ENCODE peak calls at places on chromosomes 1 and 21, in eight cellular contexts. R is NCI-H187 treated with DMSO at 0.1 percent for 48 hours; I is activated CD4-positive, alpha-beta T cell treated with anti-CD3 and anti-CD28 coated beads, Interleukin-2, amount 10 ng/mL, durations not matched to agents 7 days and 5 days; S is C1 segment of cervical spinal cord; X is HuH-7; B is astrocyte of the cerebellum; L is H9; Q is upper lobe of right lung. N is an unnamed sample.

GRCh38 chr1:37676281-37677243 is 15.8 kb upstream of the CDCA8 start:
- DNase-seq in R (no peak), I (no peak), S (no peak), X (no peak), B (no peak), L (no peak), Q (no peak), N (no peak)

GRCh38 chr1:217965156-217965786 is 319.8 kb upstream of the RRP15 start:
- DNase-seq in R (no peak), I (no peak), S (no peak), X (no peak), B (no peak), L (no peak), Q (no peak), N (no peak)

GRCh38 chr1:32773018-32773763 is 44.0 kb downstream of the YARS1 start:
- DNase-seq in R (peak), I (peak), S (peak), X (peak), B (no peak), L (peak), Q (peak), N (peak)

GRCh38 chr1:116826818-116827606 is 72.8 kb downstream of the CD2 start:
- DNase-seq in R (no peak), I (peak), S (no peak), X (no peak), B (no peak), L (no peak), Q (no peak), N (no peak)

GRCh38 chr1:164591858-164592257 is 32.9 kb downstream of the PBX1 start:
- DNase-seq in R (no peak), I (no peak), S (no peak), X (no peak), B (peak), L (no peak), Q (no peak), N (no peak)

GRCh38 chr21:38910390-38911008 is 104.8 kb downstream of the ETS2 start:
- DNase-seq in R (peak), I (no peak), S (no peak), X (no peak), B (no peak), L (no peak), Q (no peak), N (no peak)

GRCh38 chr1:15702722-15703550 is 18.8 kb downstream of the PLEKHM2 start:
- DNase-seq in R (no peak), I (no peak), S (no peak), X (peak), B (no peak), L (peak), Q (no peak), N (peak)

GRCh38 chr1:119795471-119795870 is 15.8 kb downstream of the REG4 start:
- DNase-seq in R (no peak), I (no peak), S (no peak), X (no peak), B (no peak), L (no peak), Q (no peak), N (no peak)

GRCh38 chr1:192809286-192810252 is 730 bp downstream of the RGS2 start:
- DNase-seq in R (no peak), I (peak), S (no peak), X (no peak), B (no peak), L (no peak), Q (no peak), N (peak)

GRCh38 chr1:97202981-97203380 is 481.4 kb downstream of the PTBP2 start:
- DNase-seq in R (no peak), I (no peak), S (no peak), X (no peak), B (no peak), L (no peak), Q (no peak), N (no peak)

GRCh38 chr1:111364690-111365089 is 62.8 kb downstream of the OVGP1 start:
- DNase-seq in R (no peak), I (no peak), S (no peak), X (no peak), B (no peak), L (peak), Q (no peak), N (no peak)

GRCh38 chr1:207925210-207925609 is 14.3 kb upstream of the CD34 start:
- DNase-seq in R (no peak), I (no peak), S (no peak), X (no peak), B (peak), L (peak), Q (no peak), N (no peak)

GRCh38 chr21:14900058-14900457 is 164.7 kb downstream of the NRIP1 start:
- DNase-seq in R (no peak), I (no peak), S (no peak), X (no peak), B (no peak), L (no peak), Q (no peak), N (no peak)

GRCh38 chr1:206513312-206514111 is 6.2 kb downstream of the RASSF5 start:
- DNase-seq in R (no peak), I (no peak), S (no peak), X (no peak), B (peak), L (no peak), Q (peak), N (peak)

GRCh38 chr1:8839990-8840389 is 22.6 kb upstream of the RERE start:
- DNase-seq in R (no peak), I (no peak), S (no peak), X (no peak), B (no peak), L (no peak), Q (no peak), N (no peak)

GRCh38 chr1:209063816-209064664 is 519.5 kb upstream of the CAMK1G start:
- DNase-seq in R (no peak), I (no peak), S (no peak), X (no peak), B (no peak), L (no peak), Q (no peak), N (no peak)

GRCh38 chr1:182910143-182910542 is 42.8 kb downstream of the SHCBP1L start:
- DNase-seq in R (no peak), I (no peak), S (no peak), X (no peak), B (no peak), L (peak), Q (no peak), N (no peak)

GRCh38 chr1:208556461-208556860 is 312.3 kb upstream of the PLXNA2 start:
- DNase-seq in R (no peak), I (no peak), S (no peak), X (no peak), B (no peak), L (no peak), Q (no peak), N (no peak)

GRCh38 chr1:163442214-163442765 is 120.5 kb downstream of the NUF2 start:
- DNase-seq in R (no peak), I (no peak), S (no peak), X (no peak), B (no peak), L (no peak), Q (no peak), N (no peak)

GRCh38 chr21:16535100-16535418 is 805.3 kb downstream of the USP25 start:
- DNase-seq in R (no peak), I (no peak), S (peak), X (no peak), B (peak), L (no peak), Q (peak), N (peak)

GRCh38 chr21:39900491-39900890 is 33.3 kb downstream of the PCP4 start:
- DNase-seq in R (no peak), I (no peak), S (no peak), X (no peak), B (no peak), L (no peak), Q (no peak), N (no peak)

GRCh38 chr1:18249691-18250090 is 142.1 kb downstream of the IGSF21 start:
- DNase-seq in R (no peak), I (no peak), S (no peak), X (no peak), B (no peak), L (no peak), Q (no peak), N (no peak)

GRCh38 chr1:72037745-72038343 is 244.5 kb downstream of the NEGR1 start:
- DNase-seq in R (no peak), I (peak), S (no peak), X (peak), B (peak), L (no peak), Q (no peak), N (peak)

GRCh38 chr1:75265792-75266191 is 131.6 kb downstream of the LHX8 start:
- DNase-seq in R (peak), I (no peak), S (no peak), X (peak), B (peak), L (no peak), Q (no peak), N (no peak)

GRCh38 chr1:245197121-245197520 is 42.3 kb downstream of the KIF26B start:
- DNase-seq in R (no peak), I (no peak), S (no peak), X (no peak), B (no peak), L (no peak), Q (no peak), N (no peak)

GRCh38 chr1:53964109-53964508 is 18.0 kb downstream of the LRRC42 start:
- DNase-seq in R (no peak), I (no peak), S (no peak), X (no peak), B (no peak), L (no peak), Q (no peak), N (no peak)

GRCh38 chr21:17446737-17447136 is 66.1 kb upstream of the CXADR start:
- DNase-seq in R (no peak), I (no peak), S (no peak), X (no peak), B (no peak), L (no peak), Q (no peak), N (no peak)

GRCh38 chr1:84995484-84996334 is 1.2 kb downstream of the MCOLN2 start:
- DNase-seq in R (no peak), I (no peak), S (no peak), X (no peak), B (no peak), L (no peak), Q (no peak), N (no peak)

GRCh38 chr1:13892671-13893325 is 192.8 kb downstream of the PRDM2 start:
- DNase-seq in R (no peak), I (no peak), S (no peak), X (no peak), B (no peak), L (peak), Q (no peak), N (no peak)

GRCh38 chr21:33434770-33435360 is 31.7 kb downstream of the IFNGR2 start:
- DNase-seq in R (no peak), I (peak), S (no peak), X (no peak), B (peak), L (no peak), Q (no peak), N (peak)

GRCh38 chr1:98369463-98369862 is 292.1 kb upstream of the SNX7 start:
- DNase-seq in R (no peak), I (no peak), S (no peak), X (no peak), B (no peak), L (no peak), Q (no peak), N (no peak)

GRCh38 chr1:225880210-225880584 is 2.0 kb downstream of the TMEM63A start:
- DNase-seq in R (no peak), I (no peak), S (peak), X (no peak), B (no peak), L (no peak), Q (no peak), N (no peak)

GRCh38 chr1:152162826-152163463 is 3.9 kb upstream of the RPTN start:
- DNase-seq in R (no peak), I (no peak), S (no peak), X (no peak), B (no peak), L (no peak), Q (no peak), N (peak)

GRCh38 chr1:41371630-41372599 is 10.7 kb downstream of the FOXO6 start:
- DNase-seq in R (peak), I (no peak), S (no peak), X (peak), B (no peak), L (peak), Q (peak), N (no peak)

GRCh38 chr1:29675481-29676263 is 439.4 kb downstream of the PTPRU start:
- DNase-seq in R (no peak), I (no peak), S (no peak), X (no peak), B (peak), L (peak), Q (peak), N (no peak)

N was measured in hepatic stellate cell.